ENCODE peak calls at places on chromosome 3, in six cellular contexts. G, Z, D, M, O and E are unnamed samples.

GRCh38 chr3:66195347-66195783 is 25.4 kb upstream of the SLC25A26 start:
- DNase-seq in M (peak), Z (peak), D (peak), G (peak), O (peak), E (peak)

GRCh38 chr3:39216176-39216790 is 23.9 kb upstream of the XIRP1 start:
- DNase-seq in G (peak), O (no peak), D (no peak), M (no peak), Z (no peak), E (peak)

GRCh38 chr3:17301271-17301670 is 416.5 kb downstream of the PLCL2 start:
- DNase-seq in D (no peak), O (peak), M (no peak), Z (no peak), G (no peak), E (no peak)

GRCh38 chr3:44363591-44363990 is 25.0 kb downstream of the TCAIM start:
- DNase-seq in Z (no peak), D (no peak), O (no peak), G (peak), M (no peak), E (peak)

GRCh38 chr3:159950156-159950898 is 38.3 kb upstream of the IL12A start:
- DNase-seq in M (no peak), G (peak), O (no peak), Z (no peak), D (no peak), E (peak)

GRCh38 chr3:138442433-138442832 is 8.0 kb downstream of the ESYT3 start:
- DNase-seq in M (no peak), Z (no peak), D (peak), O (no peak), G (no peak), E (no peak)

GRCh38 chr3:167350245-167350862 is 29.7 kb downstream of the ZBBX start:
- DNase-seq in O (no peak), M (no peak), D (peak), G (no peak), Z (no peak), E (peak)

GRCh38 chr3:66473181-66473580 is 27.6 kb downstream of the LRIG1 start:
- DNase-seq in D (peak), M (no peak), G (no peak), Z (no peak), O (no peak), E (no peak)

GRCh38 chr3:108486910-108487309 is 23.5 kb downstream of the MYH15 start:
- DNase-seq in O (no peak), D (peak), G (no peak), M (no peak), Z (no peak), E (no peak)

GRCh38 chr3:143266936-143267335 is 147.4 kb downstream of the CHST2 start:
- DNase-seq in Z (no peak), M (no peak), O (no peak), G (peak), D (no peak), E (no peak)

GRCh38 chr3:93907132-93907531 is 66.6 kb downstream of the PROS1 start:
- DNase-seq in M (no peak), D (no peak), Z (no peak), G (no peak), O (no peak), E (no peak)

GRCh38 chr3:143793971-143794370 is 54.3 kb downstream of the SLC9A9 start:
- DNase-seq in Z (no peak), D (no peak), O (no peak), G (no peak), M (no peak), E (no peak)

DNA sequence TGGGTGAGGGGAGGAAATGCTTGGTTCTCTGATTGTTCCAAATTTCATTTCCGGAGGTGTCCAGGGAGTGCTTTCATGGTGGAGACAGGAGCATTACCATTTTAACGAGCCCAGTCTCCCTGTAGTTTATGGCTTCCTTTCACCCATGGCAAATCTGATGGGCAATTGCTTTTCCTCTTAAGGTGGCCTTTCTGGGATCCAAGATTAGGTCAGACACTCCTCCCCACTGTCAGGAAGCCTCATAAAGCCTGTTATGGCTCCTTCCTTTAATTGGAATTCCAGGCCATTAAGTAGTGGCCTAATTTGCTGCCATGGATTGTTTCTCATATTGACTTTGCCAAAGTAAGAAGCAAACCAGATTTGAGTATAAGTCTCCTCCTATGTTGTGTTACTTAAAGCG is 157.8 kb downstream of the PDCD6IP start:
- DNase-seq in G (no peak), M (no peak), Z (no peak), D (no peak), O (no peak), E (no peak)
- TF ChIP-seq CTCF in G (no peak), M (no peak), Z (no peak), D (no peak), O (no peak), E (no peak)

GRCh38 chr3:19070325-19070724 is 78.0 kb upstream of the KCNH8 start:
- DNase-seq in G (no peak), O (no peak), Z (no peak), D (no peak), M (no peak), E (no peak)

GRCh38 chr3:19060404-19060803 is 87.9 kb upstream of the KCNH8 start:
- DNase-seq in Z (no peak), O (no peak), G (no peak), D (no peak), M (no peak), E (no peak)

GRCh38 chr3:19063936-19064335 is 84.4 kb upstream of the KCNH8 start:
- DNase-seq in G (no peak), Z (no peak), M (no peak), O (no peak), D (no peak), E (no peak)

GRCh38 chr3:19065027-19065426 is 83.3 kb upstream of the KCNH8 start:
- DNase-seq in G (no peak), D (no peak), M (no peak), Z (no peak), O (no peak), E (peak)
- TF ChIP-seq CTCF in G (peak), D (no peak), M (peak), Z (no peak), O (no peak), E (no peak)

GRCh38 chr3:50212502-50212901 is 7.4 kb downstream of the SLC38A3 start:
- DNase-seq in M (no peak), Z (no peak), G (no peak), D (no peak), O (no peak), E (no peak)
- TF ChIP-seq CTCF in M (no peak), Z (no peak), G (no peak), D (no peak), O (no peak), E (no peak)

DNA sequence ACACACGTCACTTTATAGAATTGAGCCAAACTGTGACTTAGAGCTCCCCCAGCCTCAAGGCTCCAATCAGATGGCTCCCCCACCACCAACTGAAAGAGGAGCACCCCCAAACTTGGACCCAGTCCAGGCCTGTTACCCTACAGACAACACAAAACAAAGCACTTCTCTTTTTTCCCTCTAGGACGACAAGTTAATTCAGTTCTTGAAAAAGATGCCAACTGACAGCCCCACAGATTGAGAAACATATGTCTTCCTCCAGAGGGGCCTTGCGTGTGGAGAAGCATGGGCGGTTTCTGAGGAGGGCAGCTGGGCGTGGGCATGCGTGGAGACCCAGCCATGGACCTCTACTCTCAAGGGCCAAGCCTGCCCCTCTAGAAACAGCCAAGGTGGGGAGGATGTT is 229.5 kb downstream of the SHQ1 start:
- DNase-seq in O (no peak), D (no peak), Z (no peak), G (no peak), M (no peak), E (no peak)
- TF ChIP-seq CTCF in O (no peak), D (no peak), Z (no peak), G (no peak), M (no peak), E (no peak)

DNA sequence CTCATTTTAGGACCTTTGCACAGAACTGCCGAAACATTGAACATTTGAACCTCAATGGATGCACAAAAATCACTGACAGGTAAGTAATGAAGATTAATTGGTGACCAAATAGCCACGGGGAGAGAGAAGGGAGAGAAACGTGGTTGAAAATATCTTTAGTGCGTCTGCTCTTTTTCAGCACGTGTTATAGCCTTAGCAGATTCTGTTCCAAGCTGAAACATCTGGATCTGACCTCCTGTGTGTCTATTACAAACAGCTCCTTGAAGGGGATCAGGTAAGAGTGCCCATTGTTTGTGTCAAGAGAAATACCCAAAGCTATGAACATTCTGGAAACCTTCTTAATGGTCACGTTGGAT is 67.1 kb downstream of the UBP1 start:
- DNase-seq in M (no peak), Z (no peak), O (no peak), D (no peak), G (no peak), E (no peak)
- TF ChIP-seq CTCF in M (peak), Z (peak), O (no peak), D (no peak), G (no peak), E (no peak)

GRCh38 chr3:103295974-103296570 is 861.3 kb downstream of the ZPLD1 start:
- DNase-seq in D (peak), O (no peak), Z (no peak), M (no peak), G (no peak), E (no peak)
- TF ChIP-seq CTCF in D (no peak), O (peak), Z (no peak), M (no peak), G (peak), E (no peak)

DNA sequence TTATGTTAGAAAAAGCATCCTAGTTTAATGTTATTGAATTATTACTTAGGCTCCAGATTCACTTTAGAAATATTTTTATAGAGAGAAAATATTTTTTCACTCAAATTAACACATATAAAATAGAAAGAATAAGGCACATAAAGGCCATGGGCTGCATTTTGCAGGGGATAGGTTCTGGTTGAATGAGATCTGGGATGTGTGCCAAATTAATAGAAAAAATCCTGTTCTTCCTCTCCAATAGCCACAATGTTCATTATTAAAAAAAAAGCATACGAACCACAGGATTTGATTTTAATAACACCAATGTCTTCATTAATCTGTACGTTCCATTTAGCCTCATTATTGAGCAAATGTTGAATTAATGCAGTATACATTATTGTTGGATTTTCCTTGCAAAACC is 622.8 kb upstream of the AGTR1 start:
- DNase-seq in Z (no peak), O (no peak), D (no peak), M (no peak), G (no peak), E (no peak)
- TF ChIP-seq CTCF in Z (no peak), O (no peak), D (no peak), M (no peak), G (no peak), E (no peak)

GRCh38 chr3:196225763-196226364 is 9.5 kb downstream of the SLC51A start:
- DNase-seq in G (no peak), Z (no peak), D (no peak), O (no peak), M (no peak), E (no peak)

GRCh38 chr3:196227086-196227485 is 10.8 kb downstream of the SLC51A start:
- DNase-seq in M (no peak), O (no peak), G (no peak), Z (no peak), D (no peak), E (no peak)

GRCh38 chr3:196232154-196232881 is 16.0 kb downstream of the SLC51A start:
- DNase-seq in D (no peak), Z (no peak), O (no peak), G (peak), M (no peak), E (peak)

GRCh38 chr3:196225086-196225485 is 8.8 kb downstream of the SLC51A start:
- DNase-seq in O (no peak), D (no peak), Z (no peak), M (no peak), G (no peak), E (no peak)

GRCh38 chr3:196227629-196228493 is 11.5 kb downstream of the SLC51A start:
- DNase-seq in D (peak), Z (no peak), G (no peak), M (no peak), O (no peak), E (no peak)
- TF ChIP-seq CTCF in D (no peak), Z (no peak), G (no peak), M (no peak), O (no peak), E (no peak)

GRCh38 chr3:55720614-55721013 is 233.5 kb upstream of the WNT5A start:
- DNase-seq in G (peak), O (no peak), D (peak), Z (no peak), M (no peak), E (peak)
- TF ChIP-seq CTCF in G (peak), O (no peak), D (peak), Z (no peak), M (no peak), E (no peak)

GRCh38 chr3:111584724-111585123 is 10.4 kb downstream of the ZBED2 start:
- DNase-seq in M (no peak), O (no peak), D (no peak), G (no peak), Z (no peak), E (no peak)

GRCh38 chr3:111579495-111579894 is 15.7 kb downstream of the ZBED2 start:
- DNase-seq in M (no peak), G (no peak), D (no peak), Z (no peak), O (no peak), E (no peak)

GRCh38 chr3:111581403-111582113 is 13.6 kb downstream of the ZBED2 start:
- DNase-seq in Z (no peak), M (no peak), G (no peak), D (no peak), O (no peak), E (no peak)

GRCh38 chr3:111585214-111585613 is 9.9 kb downstream of the ZBED2 start:
- DNase-seq in O (no peak), D (no peak), G (no peak), Z (no peak), M (no peak), E (no peak)

GRCh38 chr3:111582114-111582461 is 13.1 kb downstream of the ZBED2 start:
- DNase-seq in D (peak), Z (no peak), G (no peak), O (no peak), M (no peak), E (no peak)
- TF ChIP-seq CTCF in D (no peak), Z (no peak), G (no peak), O (no peak), M (no peak), E (no peak)